ENCODE peak calls at places on chromosome 6, in nine cellular contexts. U, A, D, G, C, N, X, Q and Z are unnamed samples.

GRCh38 chr6:146950351-146950835 is 253.8 kb upstream of the STXBP5 start:
- DNase-seq in U (peak; percentile 8), A (peak; percentile 46), D (no peak), G (no peak), C (no peak), N (no peak), X (no peak), Q (peak; percentile 57), Z (no peak)

GRCh38 chr6:105433723-105434122 is 30.8 kb upstream of the PREP start:
- DNase-seq in U (no peak), A (no peak), D (no peak), G (no peak), C (no peak), N (no peak), X (no peak), Q (no peak), Z (no peak)

GRCh38 chr6:35794536-35795452 is 2.3 kb downstream of the CLPS start:
- DNase-seq in U (no peak), A (peak; percentile 40), D (no peak), G (no peak), C (no peak), N (no peak), X (no peak), Q (no peak), Z (no peak)

GRCh38 chr6:15129872-15130271 is 116.0 kb upstream of the JARID2 start:
- DNase-seq in U (no peak), A (no peak), D (no peak), G (no peak), C (no peak), N (no peak), X (no peak), Q (no peak), Z (no peak)

GRCh38 chr6:154841109-154841508 is 107.9 kb downstream of the SCAF8 start:
- DNase-seq in U (no peak), A (no peak), D (no peak), G (no peak), C (no peak), N (no peak), X (no peak), Q (no peak), Z (no peak)

GRCh38 chr6:99434702-99435530 is 9.8 kb upstream of the PNISR start:
- DNase-seq in U (peak; percentile 44), A (no peak), D (no peak), G (no peak), C (no peak), N (no peak), X (no peak), Q (peak; percentile 57), Z (no peak)

GRCh38 chr6:127765949-127766348 is 134.9 kb downstream of the THEMIS start:
- DNase-seq in U (no peak), A (no peak), D (no peak), G (no peak), C (no peak), N (no peak), X (no peak), Q (no peak), Z (no peak)

GRCh38 chr6:156687875-156688549 is 89.2 kb upstream of the ARID1B start:
- DNase-seq in U (peak; percentile 14), A (peak; percentile 59), D (no peak), G (no peak), C (peak; percentile 10), N (no peak), X (no peak), Q (peak; percentile 36), Z (peak; percentile 29)

GRCh38 chr6:154476494-154476893 is 34.0 kb downstream of the CNKSR3 start:
- DNase-seq in U (no peak), A (no peak), D (no peak), G (no peak), C (no peak), N (no peak), X (no peak), Q (no peak), Z (no peak)

GRCh38 chr6:116649129-116649528 is 19.4 kb downstream of the ZUP1 start:
- DNase-seq in U (no peak), A (no peak), D (no peak), G (no peak), C (no peak), N (no peak), X (no peak), Q (peak; percentile 49), Z (no peak)

GRCh38 chr6:75210885-75211739 is 5.3 kb upstream of the COL12A1 start:
- DNase-seq in U (peak; percentile 79), A (no peak), D (no peak), G (no peak), C (peak; percentile 59), N (no peak), X (no peak), Q (peak; percentile 60), Z (peak; percentile 54)

GRCh38 chr6:148471624-148472494 is 129.2 kb downstream of the SASH1 start:
- DNase-seq in U (peak; percentile 52), A (no peak), D (no peak), G (no peak), C (no peak), N (peak; percentile 67), X (no peak), Q (no peak), Z (no peak)

GRCh38 chr6:14397518-14397901 is 279.9 kb downstream of the CD83 start:
- DNase-seq in U (no peak), A (no peak), D (no peak), G (no peak), C (no peak), N (no peak), X (no peak), Q (no peak), Z (no peak)

GRCh38 chr6:137951064-137951597 is 84.1 kb downstream of the TNFAIP3 start:
- DNase-seq in U (no peak), A (no peak), D (no peak), G (no peak), C (no peak), N (no peak), X (no peak), Q (no peak), Z (no peak)

GRCh38 chr6:105678516-105678915 is 275.6 kb upstream of the PREP start:
- DNase-seq in U (peak; percentile 6), A (no peak), D (no peak), G (no peak), C (peak; percentile 63), N (no peak), X (no peak), Q (no peak), Z (no peak)

GRCh38 chr6:90249044-90249443 is 47.6 kb downstream of the BACH2 start:
- DNase-seq in U (peak; percentile 56), A (no peak), D (no peak), G (no peak), C (no peak), N (no peak), X (no peak), Q (no peak), Z (no peak)

GRCh38 chr6:1801401-1801800 is 191.7 kb downstream of the FOXC1 start:
- DNase-seq in U (no peak), A (no peak), D (no peak), G (no peak), C (no peak), N (no peak), X (no peak), Q (no peak), Z (no peak)

GRCh38 chr6:117550078-117550600 is 52.2 kb downstream of the GOPC start:
- DNase-seq in U (no peak), A (no peak), D (no peak), G (no peak), C (no peak), N (no peak), X (no peak), Q (no peak), Z (no peak)

GRCh38 chr6:41374618-41375590 is 39.5 kb downstream of the NCR2 start:
- DNase-seq in U (no peak), A (no peak), D (no peak), G (no peak), C (no peak), N (no peak), X (no peak), Q (no peak), Z (no peak)

GRCh38 chr6:1820165-1820564 is 210.4 kb downstream of the FOXC1 start:
- DNase-seq in U (peak; percentile 69), A (no peak), D (no peak), G (no peak), C (no peak), N (no peak), X (no peak), Q (no peak), Z (no peak)

GRCh38 chr6:34246563-34247391 is 2.0 kb downstream of the SMIM29 start:
- DNase-seq in U (peak; percentile 46), A (no peak), D (no peak), G (peak; percentile 61), C (no peak), N (peak; percentile 65), X (no peak), Q (peak; percentile 48), Z (no peak)

GRCh38 chr6:39178804-39179203 is 50.5 kb downstream of the KCNK5 start:
- DNase-seq in U (no peak), A (no peak), D (no peak), G (no peak), C (no peak), N (no peak), X (no peak), Q (no peak), Z (no peak)

GRCh38 chr6:130993292-130993765 is 69.7 kb downstream of the EPB41L2 start:
- DNase-seq in U (no peak), A (peak; percentile 78), D (no peak), G (no peak), C (no peak), N (no peak), X (no peak), Q (peak; percentile 32), Z (no peak)
- TF ChIP-seq POLR2A in U (no peak), A (peak; percentile 34), D (no peak), G (no peak), C (no peak), N (no peak), X (no peak), Q (no peak), Z (no peak)

DNA sequence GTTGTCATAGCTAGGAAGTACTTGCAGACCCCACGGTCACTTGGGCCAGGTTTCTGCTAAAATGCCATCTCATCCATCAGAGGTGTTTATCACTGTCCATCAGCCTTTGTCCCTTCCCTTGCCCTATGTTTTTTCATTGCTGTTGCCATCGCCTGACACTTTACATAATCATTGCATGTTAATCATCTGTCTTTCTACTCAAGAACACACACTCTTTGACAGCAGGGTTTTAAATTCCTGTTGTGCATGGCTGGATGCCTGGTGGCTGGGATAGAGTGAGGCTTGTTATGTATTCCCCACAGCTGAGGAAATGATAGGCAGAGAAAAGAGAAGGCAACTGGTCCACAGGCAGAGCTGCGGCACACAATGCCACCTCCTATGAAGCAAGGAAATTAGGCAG is 11.7 kb upstream of the C6orf118 start:
- DNase-seq in U (no peak), A (no peak), D (no peak), G (no peak), C (no peak), N (no peak), X (no peak), Q (no peak), Z (no peak)
- H3K9me3 ChIP-seq in U (peaks cover 7% of the 10 kb centered on the region), A (no peaks in the 10 kb centered on the region), D (no peaks in the 10 kb centered on the region), G (peaks cover 17% of the 10 kb centered on the region), C (no peaks in the 10 kb centered on the region), N (peaks cover 7% of the 10 kb centered on the region), X (no peaks in the 10 kb centered on the region), Q (no peaks in the 10 kb centered on the region), Z (peaks cover 39% of the 10 kb centered on the region)

GRCh38 chr6:159163901-159164370 is 5.3 kb upstream of the FNDC1 start:
- DNase-seq in U (peak; percentile 42), A (no peak), D (no peak), G (no peak), C (no peak), N (no peak), X (no peak), Q (no peak), Z (no peak)
- H3K27me3 ChIP-seq in U (peaks cover 36% of the 10 kb centered on the region), A (peaks cover 3% of the 10 kb centered on the region), D (peaks cover 25% of the 10 kb centered on the region), G (no peaks in the 10 kb centered on the region), C (peaks cover 7% of the 10 kb centered on the region), N (peaks cover 32% of the 10 kb centered on the region), X (no peaks in the 10 kb centered on the region), Q (peaks cover 23% of the 10 kb centered on the region), Z (peaks cover 18% of the 10 kb centered on the region)

GRCh38 chr6:30212865-30213653 is at the start of gene TRIM26:
- DNase-seq in U (peak; percentile 95), A (peak; percentile 97), D (peak; percentile 96), G (peak; percentile 98), C (peak; percentile 99), N (peak; percentile 98), X (peak; percentile 95), Q (peak; percentile 98), Z (peak; percentile 99)
- TF ChIP-seq POLR2A in U (peak; percentile 85), A (peak; percentile 98), D (peak; percentile 95), G (peak; percentile 94), C (peak; percentile 99), N (peak; percentile 94), X (peak; percentile 99), Q (peak; percentile 79), Z (peak; percentile 88)